ENCODE peak calls at places on chromosomes 13 and 19, in eight cellular contexts. U, X, V, Y, S, B, P and T are unnamed samples.

GRCh38 chr13:21079761-21080730 is 18.7 kb upstream of the LATS2 start:
- DNase-seq in U (peak; percentile 42), X (no peak), V (no peak), Y (no peak), S (no peak), B (no peak), P (no peak), T (no peak)

GRCh38 chr19:29811125-29812079 is at the start of gene CCNE1:
- DNase-seq in U (peak; percentile 89), X (peak; percentile 93), V (peak; percentile 98), Y (peak; percentile 98), S (peak; percentile 91), B (peak; percentile 88), P (peak; percentile 94), T (peak; percentile 92)

GRCh38 chr19:21697698-21698097 is 69.7 kb downstream of the ZNF100 start:
- DNase-seq in U (no peak), X (no peak), V (no peak), Y (no peak), S (no peak), B (no peak), P (peak; percentile 27), T (no peak)

GRCh38 chr13:23505007-23505406 is 65.2 kb upstream of the TNFRSF19 start:
- DNase-seq in U (no peak), X (no peak), V (no peak), Y (no peak), S (no peak), B (no peak), P (no peak), T (no peak)

GRCh38 chr13:69737129-69737935 is 370.3 kb upstream of the ATXN8OS start:
- DNase-seq in U (no peak), X (no peak), V (no peak), Y (no peak), S (no peak), B (no peak), P (no peak), T (no peak)

GRCh38 chr13:40681341-40682051 is 15.1 kb upstream of the FOXO1 start:
- DNase-seq in U (no peak), X (no peak), V (no peak), Y (no peak), S (no peak), B (no peak), P (no peak), T (no peak)

GRCh38 chr19:21202865-21203494 is 61.1 kb downstream of the ZNF431 start:
- DNase-seq in U (no peak), X (peak; percentile 65), V (no peak), Y (no peak), S (no peak), B (no peak), P (peak; percentile 64), T (no peak)

GRCh38 chr19:14078406-14078805 is 5.8 kb downstream of the MISP3 start:
- DNase-seq in U (no peak), X (no peak), V (no peak), Y (no peak), S (no peak), B (no peak), P (no peak), T (no peak)

GRCh38 chr13:94765814-94766213 is 53.5 kb upstream of the SOX21 start:
- DNase-seq in U (no peak), X (no peak), V (no peak), Y (no peak), S (no peak), B (no peak), P (no peak), T (no peak)

GRCh38 chr19:30202060-30202600 is 170.1 kb upstream of the ZNF536 start:
- DNase-seq in U (no peak), X (no peak), V (no peak), Y (no peak), S (no peak), B (no peak), P (no peak), T (no peak)

GRCh38 chr19:6521718-6522646 is 8.8 kb upstream of the TNFSF9 start:
- DNase-seq in U (no peak), X (no peak), V (no peak), Y (peak; percentile 20), S (no peak), B (no peak), P (no peak), T (peak; percentile 53)

GRCh38 chr19:32397736-32398135 is 7.8 kb upstream of the DPY19L3 start:
- DNase-seq in U (no peak), X (no peak), V (no peak), Y (no peak), S (no peak), B (no peak), P (no peak), T (no peak)

GRCh38 chr13:20814224-20814910 is 40.6 kb upstream of the EEF1AKMT1 start:
- DNase-seq in U (peak; percentile 94), X (no peak), V (peak; percentile 82), Y (no peak), S (peak; percentile 90), B (peak; percentile 70), P (peak; percentile 69), T (no peak)

GRCh38 chr19:13337181-13337580 is 169.1 kb downstream of the CACNA1A start:
- DNase-seq in U (no peak), X (no peak), V (no peak), Y (no peak), S (no peak), B (no peak), P (no peak), T (no peak)

DNA sequence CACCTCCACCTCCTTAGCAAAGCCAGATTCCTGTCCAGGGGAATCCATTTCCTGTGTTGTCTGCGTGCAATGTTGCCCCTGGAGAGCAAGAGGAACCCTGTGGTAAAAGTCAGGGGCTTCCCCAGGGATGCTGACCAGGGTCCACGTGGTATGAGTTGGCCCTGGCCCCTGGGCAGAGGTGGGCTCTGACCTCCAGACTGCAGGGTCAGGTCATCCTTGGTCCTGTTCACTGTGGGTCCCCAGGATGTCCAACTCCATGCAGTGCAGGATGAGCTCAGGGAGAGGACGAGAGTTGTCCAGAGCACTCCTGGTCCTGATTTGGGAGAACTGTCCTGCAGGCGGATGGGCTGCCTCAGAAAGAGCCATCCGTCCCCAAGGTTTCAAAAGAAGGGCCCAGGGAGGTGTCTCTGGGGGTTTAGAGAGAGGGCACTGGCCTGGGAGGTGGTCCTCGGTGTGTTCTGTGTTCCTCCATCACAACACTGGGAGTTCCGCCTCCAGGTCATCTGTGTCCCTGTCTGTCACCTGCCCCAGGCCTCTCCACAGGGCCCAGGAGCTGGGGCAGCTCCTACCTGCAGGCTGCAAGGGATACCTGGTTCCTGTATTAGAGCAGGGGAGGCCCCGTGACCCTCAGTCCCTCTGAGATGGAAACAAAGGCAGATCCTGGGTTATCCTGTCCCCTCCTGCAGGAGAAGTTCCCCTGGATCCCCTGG is 1.2 kb upstream of the CEACAM4 start:
- DNase-seq in U (no peak), X (no peak), V (no peak), Y (no peak), S (no peak), B (no peak), P (no peak), T (no peak)
- H3K27me3 ChIP-seq in U (no peaks in the 10 kb centered on the region), X (no peaks in the 10 kb centered on the region), V (peaks cover 26% of the 10 kb centered on the region), Y (peaks cover 18% of the 10 kb centered on the region), S (no peaks in the 10 kb centered on the region), B (no peaks in the 10 kb centered on the region), P (no peaks in the 10 kb centered on the region), T (no peaks in the 10 kb centered on the region)

GRCh38 chr19:36392916-36393673 is 14.1 kb upstream of the ZFP14 start:
- DNase-seq in U (no peak), X (no peak), V (no peak), Y (no peak), S (no peak), B (no peak), P (no peak), T (no peak)
- H3K9me3 ChIP-seq in U (peaks cover 69% of the 10 kb centered on the region), X (peaks cover 46% of the 10 kb centered on the region), V (peaks cover 18% of the 10 kb centered on the region), Y (peaks cover 93% of the 10 kb centered on the region), S (peaks cover 33% of the 10 kb centered on the region), B (peaks cover 89% of the 10 kb centered on the region), P (no peaks in the 10 kb centered on the region), T (peaks cover 46% of the 10 kb centered on the region)

GRCh38 chr19:18814063-18814462 is 17.7 kb upstream of the UPF1 start:
- DNase-seq in U (peak; percentile 68), X (no peak), V (no peak), Y (no peak), S (no peak), B (no peak), P (no peak), T (no peak)
- TF ChIP-seq CTCF in U (no peak), X (no peak), V (no peak), Y (no peak), S (no peak), B (no peak), P (peak; percentile 19), T (no peak)

GRCh38 chr13:28100149-28101121 is at the start of gene FLT3:
- DNase-seq in U (no peak), X (peak; percentile 82), V (peak; percentile 84), Y (no peak), S (no peak), B (no peak), P (peak; percentile 49), T (no peak)
- H3K27me3 ChIP-seq in U (no peaks in the 10 kb centered on the region), X (peaks cover 80% of the 10 kb centered on the region), V (peaks cover 83% of the 10 kb centered on the region), Y (peaks cover 47% of the 10 kb centered on the region), S (no peaks in the 10 kb centered on the region), B (no peaks in the 10 kb centered on the region), P (peaks cover 99% of the 10 kb centered on the region), T (peaks cover 19% of the 10 kb centered on the region)

DNA sequence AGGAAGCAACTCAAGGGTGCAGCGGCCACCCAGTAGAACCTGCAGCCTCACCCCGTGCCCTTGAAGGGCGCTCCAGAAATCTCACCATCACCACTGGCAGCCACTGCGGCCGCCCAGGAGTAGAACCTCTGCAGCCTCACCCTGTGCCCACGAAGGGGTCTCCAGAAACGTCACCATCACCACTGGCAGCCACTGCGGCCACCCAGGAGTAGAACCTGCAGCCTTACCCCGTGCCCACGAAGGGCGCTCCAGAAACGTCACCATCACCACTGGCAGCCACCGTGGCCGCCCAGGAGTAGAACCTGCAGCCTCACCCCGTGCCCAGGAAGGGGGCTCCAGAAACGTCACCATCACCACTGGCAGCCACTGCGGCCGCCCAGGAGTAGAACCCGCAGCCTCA is 336.0 kb downstream of the TEX29 start:
- DNase-seq in U (no peak), X (no peak), V (no peak), Y (no peak), S (no peak), B (no peak), P (no peak), T (no peak)
- H3K9me3 ChIP-seq in U (no peaks in the 10 kb centered on the region), X (no peaks in the 10 kb centered on the region), V (no peaks in the 10 kb centered on the region), Y (no peaks in the 10 kb centered on the region), S (peaks cover 2% of the 10 kb centered on the region), B (no peaks in the 10 kb centered on the region), P (no peaks in the 10 kb centered on the region), T (no peaks in the 10 kb centered on the region)

GRCh38 chr13:50456111-50456510 is 387.4 kb downstream of the DLEU7 start:
- DNase-seq in U (no peak), X (no peak), V (no peak), Y (no peak), S (no peak), B (no peak), P (no peak), T (no peak)

GRCh38 chr13:50452028-50452427 is 391.5 kb downstream of the DLEU7 start:
- DNase-seq in U (no peak), X (no peak), V (no peak), Y (no peak), S (no peak), B (no peak), P (no peak), T (no peak)

GRCh38 chr13:50451609-50452008 is 391.9 kb downstream of the DLEU7 start:
- DNase-seq in U (no peak), X (no peak), V (no peak), Y (no peak), S (no peak), B (no peak), P (no peak), T (no peak)

GRCh38 chr13:50452761-50453160 is 390.7 kb downstream of the DLEU7 start:
- DNase-seq in U (no peak), X (no peak), V (no peak), Y (no peak), S (no peak), B (no peak), P (no peak), T (no peak)

GRCh38 chr13:50453238-50453637 is 390.3 kb downstream of the DLEU7 start:
- DNase-seq in U (no peak), X (no peak), V (no peak), Y (no peak), S (no peak), B (no peak), P (no peak), T (no peak)
- TF ChIP-seq CTCF in U (no peak), X (no peak), V (no peak), Y (no peak), S (no peak), B (no peak), P (no peak), T (no peak)